ENCODE peak calls at places on chromosomes 5 and 9, in four cellular contexts. M is fibroblast of lung, O is BE2C, Q is GM12865. W is an unnamed sample.

GRCh38 chr5:54270326-54270725 is 40.0 kb downstream of the ARL15 start:
- DNase-seq in M (no peak), O (no peak), Q (no peak), W (no peak)

GRCh38 chr9:121107041-121107440 is 32.3 kb downstream of the CNTRL start:
- DNase-seq in M (no peak), O (no peak), Q (no peak), W (no peak)

GRCh38 chr9:127525426-127526188 is 74.3 kb downstream of the LRSAM1 start:
- DNase-seq in M (peak; percentile 71), O (no peak), Q (peak; percentile 42), W (peak; percentile 73)

GRCh38 chr5:174811438-174811837 is 87.1 kb downstream of the MSX2 start:
- DNase-seq in M (no peak), O (no peak), Q (no peak), W (no peak)

GRCh38 chr5:59317023-59317771 is 576.3 kb downstream of the PDE4D start:
- DNase-seq in M (peak; percentile 78), O (peak; percentile 63), Q (no peak), W (peak; percentile 24)

GRCh38 chr5:161263186-161263585 is 283.3 kb downstream of the GABRB2 start:
- DNase-seq in M (no peak), O (no peak), Q (no peak), W (no peak)

GRCh38 chr5:145996135-145996534 is 59.8 kb downstream of the SH3RF2 start:
- DNase-seq in M (no peak), O (no peak), Q (no peak), W (no peak)

GRCh38 chr5:644509-644908 is 32.4 kb downstream of the CEP72 start:
- DNase-seq in M (no peak), O (no peak), Q (no peak), W (no peak)

GRCh38 chr5:42108468-42108867 is 183.4 kb downstream of the FBXO4 start:
- DNase-seq in M (no peak), O (no peak), Q (no peak), W (peak; percentile 1)

GRCh38 chr9:32728181-32728580 is 55.2 kb upstream of the TMEM215 start:
- DNase-seq in M (no peak), O (no peak), Q (no peak), W (no peak)

GRCh38 chr5:103511554-103511885 is 51.1 kb downstream of the NUDT12 start:
- DNase-seq in M (no peak), O (no peak), Q (no peak), W (peak; percentile 54)

GRCh38 chr5:178564842-178565550 is 25.2 kb downstream of the COL23A1 start:
- DNase-seq in M (no peak), O (no peak), Q (no peak), W (no peak)

GRCh38 chr9:110623462-110624025 is 44.0 kb upstream of the SVEP1 start:
- DNase-seq in M (peak; percentile 75), O (peak; percentile 44), Q (peak; percentile 70), W (peak; percentile 72)

GRCh38 chr5:35856186-35857003 is at the start of gene IL7R:
- DNase-seq in M (peak; percentile 58), O (no peak), Q (peak; percentile 55), W (no peak)

GRCh38 chr5:167208911-167209310 is 1082.5 kb upstream of the WWC1 start:
- DNase-seq in M (no peak), O (no peak), Q (no peak), W (no peak)

GRCh38 chr9:18202924-18203323 is 271.0 kb upstream of the ADAMTSL1 start:
- DNase-seq in M (no peak), O (no peak), Q (no peak), W (no peak)

GRCh38 chr9:18207735-18208134 is 266.2 kb upstream of the ADAMTSL1 start:
- DNase-seq in M (no peak), O (no peak), Q (no peak), W (no peak)

GRCh38 chr9:18208166-18209059 is 265.5 kb upstream of the ADAMTSL1 start:
- DNase-seq in M (peak; percentile 30), O (peak; percentile 18), Q (peak; percentile 15), W (peak; percentile 41)
- TF ChIP-seq CTCF in M (peak; percentile 56), O (peak; percentile 58), Q (peak; percentile 26), W (peak; percentile 56)

GRCh38 chr9:130956636-130957450 is 17.8 kb upstream of the FIBCD1 start:
- DNase-seq in M (no peak), O (no peak), Q (no peak), W (no peak)

GRCh38 chr9:130959809-130960334 is 20.8 kb upstream of the FIBCD1 start:
- DNase-seq in M (no peak), O (no peak), Q (no peak), W (no peak)

GRCh38 chr9:130957451-130958203 is 18.6 kb upstream of the FIBCD1 start:
- DNase-seq in M (no peak), O (no peak), Q (no peak), W (no peak)

GRCh38 chr9:130954317-130954716 is 15.3 kb upstream of the FIBCD1 start:
- DNase-seq in M (no peak), O (no peak), Q (no peak), W (no peak)

DNA sequence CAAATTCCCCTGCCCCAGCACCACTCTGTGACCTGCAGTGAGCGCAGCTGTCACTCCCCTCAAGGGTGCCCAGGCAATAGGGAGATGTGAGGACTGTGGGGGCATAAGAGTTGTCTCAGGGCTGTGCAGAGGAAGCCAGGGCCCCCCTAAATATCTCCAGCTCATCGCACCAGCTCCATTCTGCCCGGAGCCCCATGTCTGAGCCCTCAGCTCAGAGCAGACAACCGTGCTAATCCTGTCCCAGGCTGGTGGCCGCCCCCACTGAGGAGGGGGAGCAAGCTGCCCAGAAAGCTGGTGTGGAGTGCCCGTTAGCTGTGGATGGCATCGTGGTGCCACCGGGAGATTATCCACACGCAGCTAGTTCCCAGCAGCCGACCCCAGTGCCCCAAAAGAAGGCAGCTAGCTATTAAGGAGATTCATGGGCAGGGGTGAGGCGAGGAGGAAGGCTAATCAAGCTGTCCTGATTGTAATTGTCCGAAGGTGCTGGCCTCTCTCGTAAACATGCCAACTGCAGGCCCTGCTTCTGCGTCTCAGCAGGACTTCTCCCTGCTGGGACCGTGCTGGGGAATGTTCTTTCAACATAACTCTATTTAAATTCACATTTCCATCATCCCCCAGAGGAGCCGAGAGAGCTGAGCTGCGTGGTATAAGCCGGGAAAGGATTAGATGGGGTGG is 17.0 kb upstream of the FIBCD1 start:
- DNase-seq in M (no peak), O (no peak), Q (no peak), W (no peak)
- H3K4me3 ChIP-seq in M (no peak overlapping the region), O (no peak overlapping the region), Q (no peak overlapping the region), W (no peak overlapping the region)

GRCh38 chr9:13688223-13688989 is 408.9 kb upstream of the MPDZ start:
- DNase-seq in M (no peak), O (no peak), Q (no peak), W (no peak)

GRCh38 chr9:13689925-13690324 is 410.4 kb upstream of the MPDZ start:
- DNase-seq in M (no peak), O (no peak), Q (no peak), W (no peak)

GRCh38 chr9:13690595-13690994 is 411.1 kb upstream of the MPDZ start:
- DNase-seq in M (peak; percentile 36), O (no peak), Q (no peak), W (peak; percentile 19)

DNA sequence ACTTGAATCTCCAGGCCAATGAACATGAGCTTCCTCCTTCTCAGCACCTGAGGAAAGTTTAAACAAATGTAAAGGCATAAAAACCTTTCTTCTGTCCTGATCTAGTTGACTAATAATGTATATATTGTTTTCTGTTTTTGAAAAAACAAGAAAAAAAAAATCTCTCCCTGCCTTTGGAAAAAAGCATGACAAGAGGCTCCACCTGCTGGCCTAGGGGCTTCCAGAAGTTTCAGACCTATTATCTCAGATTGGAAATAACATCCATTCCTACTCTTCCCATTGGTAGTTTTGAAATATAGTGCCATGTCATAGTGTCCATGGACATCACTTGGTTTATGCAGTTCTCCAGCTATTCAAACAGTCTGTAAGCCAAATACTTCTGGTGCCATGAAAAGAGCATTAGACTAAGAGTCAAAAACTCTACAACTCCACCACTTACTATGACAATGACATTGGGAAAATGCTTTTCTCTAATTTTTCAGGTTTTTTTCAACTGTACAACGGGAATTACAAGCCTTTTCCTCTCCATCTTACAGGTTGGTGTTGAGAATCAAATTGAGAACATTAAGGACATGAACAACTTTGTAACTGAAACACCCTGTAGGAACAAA is 409.6 kb upstream of the MPDZ start:
- DNase-seq in M (peak; percentile 57), O (peak; percentile 29), Q (no peak), W (peak; percentile 26)
- TF ChIP-seq CTCF in M (peak; percentile 68), O (peak; percentile 64), Q (no peak), W (peak; percentile 52)

DNA sequence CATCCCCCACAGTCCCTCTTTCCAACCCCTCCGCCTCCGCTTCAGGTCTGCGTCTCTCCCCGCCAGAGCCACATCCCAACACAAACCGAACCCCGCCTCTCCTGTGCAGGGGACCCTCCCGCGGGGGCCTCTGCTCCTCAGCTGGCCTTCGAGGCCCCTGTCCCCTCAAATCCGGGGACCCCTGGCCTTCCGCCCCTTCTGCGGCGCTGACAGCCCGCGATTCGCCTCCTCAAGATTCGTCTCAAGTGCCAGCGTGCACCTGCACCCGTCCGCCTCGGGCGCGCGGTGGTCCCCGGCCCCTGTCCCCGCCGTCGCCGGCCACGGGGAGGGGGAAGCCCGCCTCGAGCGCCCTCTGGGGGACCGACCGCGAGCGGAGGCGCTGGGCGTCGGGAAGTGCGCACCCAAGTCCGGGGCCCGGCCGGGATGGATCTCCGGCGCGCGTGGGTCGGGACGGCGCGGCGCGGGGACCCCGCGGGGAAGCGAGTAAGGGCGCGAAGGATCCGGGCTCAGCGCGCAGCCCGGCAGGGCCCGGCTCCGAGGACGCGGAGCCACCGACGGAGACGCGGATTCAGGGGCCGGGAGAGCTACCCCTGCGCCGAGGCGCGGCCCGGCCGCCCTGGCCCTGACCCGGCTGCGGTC is 623 bp downstream of the FLT4 start:
- DNase-seq in M (no peak), O (no peak), Q (no peak), W (no peak)
- H3K4me3 ChIP-seq in M (peak overlapping the region; percentile 7), O (no peak overlapping the region), Q (no peak overlapping the region), W (no peak overlapping the region)

GRCh38 chr5:73234156-73234555 is 61.2 kb downstream of the TMEM174 start:
- DNase-seq in M (no peak), O (no peak), Q (no peak), W (no peak)

GRCh38 chr5:73231245-73231778 is 58.3 kb downstream of the TMEM174 start:
- DNase-seq in M (no peak), O (no peak), Q (no peak), W (no peak)

GRCh38 chr5:73232266-73233041 is 59.5 kb downstream of the TMEM174 start:
- DNase-seq in M (no peak), O (no peak), Q (no peak), W (no peak)

GRCh38 chr5:73233053-73233460 is 60.1 kb downstream of the TMEM174 start:
- DNase-seq in M (no peak), O (no peak), Q (no peak), W (no peak)

DNA sequence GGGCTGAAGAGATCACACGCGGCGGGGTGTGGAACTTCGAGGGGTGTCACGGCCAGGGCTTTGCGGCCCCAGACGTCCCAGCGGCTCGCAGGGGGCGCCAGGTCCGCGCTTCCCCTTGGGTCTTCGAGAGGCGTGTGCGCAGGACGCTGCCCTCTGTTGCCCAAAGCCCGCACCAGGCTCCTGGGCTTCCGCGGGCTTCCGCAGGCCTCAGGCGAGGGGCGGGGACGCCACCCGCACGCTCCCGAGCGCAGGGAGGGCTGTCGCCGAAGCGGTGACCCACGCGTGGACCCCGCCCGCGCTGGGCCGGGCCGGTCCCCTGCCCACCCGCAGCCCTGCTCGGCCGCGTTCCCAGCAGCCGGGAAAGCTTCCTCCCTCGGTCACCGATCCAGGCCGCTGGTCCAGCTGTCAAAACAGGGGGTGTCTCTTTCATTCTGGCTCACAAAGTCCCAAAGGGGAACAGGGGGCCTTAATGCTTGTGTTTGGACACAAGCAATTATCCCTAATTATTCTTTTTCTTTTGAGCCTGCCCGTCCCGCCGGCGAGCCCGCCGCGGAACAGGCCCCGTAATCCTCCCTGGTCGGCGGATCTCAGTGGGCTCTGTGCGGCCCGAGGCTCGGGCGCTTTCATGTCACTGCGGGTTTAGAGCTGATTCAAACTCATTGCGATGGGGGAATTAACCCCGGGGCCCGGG is 60.6 kb downstream of the TMEM174 start:
- DNase-seq in M (peak; percentile 22), O (peak; percentile 22), Q (no peak), W (no peak)
- TF ChIP-seq CTCF in M (peak; percentile 8), O (no peak), Q (no peak), W (no peak)

GRCh38 chr5:79436224-79436623 is 77.7 kb downstream of the HOMER1 start:
- DNase-seq in M (peak; percentile 38), O (no peak), Q (no peak), W (peak; percentile 79)
- H3K4me3 ChIP-seq in M (no peak overlapping the region), O (no peak overlapping the region), Q (no peak overlapping the region), W (no peak overlapping the region)

W was measured in fibroblast of mammary gland.